ENCODE peak calls at places on chromosomes 1 and 21, in ten cellular contexts. Z is Peyer's patch, P is A673, G is stomach, E is IMR-90, Q is lower lobe of right lung, D is PC-3, F is SK-N-SH, U is adipocyte, J is HAP-1. O is an unnamed sample.

GRCh38 chr1:180311011-180311730 is 81.1 kb downstream of the LHX4 start:
- DNase-seq in Z (no peak), P (no peak), G (no peak), E (peak; percentile 80), Q (no peak), D (peak; percentile 72), F (no peak), U (no peak), J (no peak), O (no peak)

GRCh38 chr1:246689409-246689997 is 34.7 kb upstream of the SCCPDH start:
- DNase-seq in Z (peak; percentile 23), P (peak; percentile 86), G (peak; percentile 71), E (peak; percentile 66), Q (peak; percentile 72), D (peak; percentile 96), F (peak; percentile 88), U (peak; percentile 96), J (peak; percentile 78), O (no peak)

GRCh38 chr21:34989337-34990151 is 59.6 kb downstream of the RUNX1 start:
- DNase-seq in Z (no peak), P (no peak), G (no peak), E (no peak), Q (no peak), D (no peak), F (no peak), U (peak; percentile 59), J (no peak), O (no peak)

GRCh38 chr1:229158317-229159294 is 112.3 kb upstream of the RAB4A start:
- DNase-seq in Z (no peak), P (no peak), G (no peak), E (no peak), Q (peak; percentile 58), D (no peak), F (no peak), U (no peak), J (no peak), O (no peak)

GRCh38 chr1:203871114-203871875 is 9.9 kb downstream of the SNRPE start:
- DNase-seq in Z (no peak), P (peak; percentile 86), G (no peak), E (peak; percentile 80), Q (no peak), D (peak; percentile 88), F (peak; percentile 70), U (peak; percentile 89), J (peak; percentile 66), O (no peak)

GRCh38 chr1:235401251-235401650 is 34.0 kb downstream of the TBCE start:
- DNase-seq in Z (no peak), P (no peak), G (no peak), E (no peak), Q (no peak), D (no peak), F (peak; percentile 68), U (peak; percentile 51), J (no peak), O (no peak)

GRCh38 chr1:6347641-6348487 is 45.7 kb downstream of the ACOT7 start:
- DNase-seq in Z (peak; percentile 54), P (peak; percentile 56), G (peak; percentile 61), E (peak; percentile 19), Q (no peak), D (peak; percentile 63), F (peak; percentile 77), U (peak; percentile 32), J (peak; percentile 25), O (no peak)

GRCh38 chr1:21089711-21090110 is 87.0 kb downstream of the EIF4G3 start:
- DNase-seq in Z (no peak), P (peak; percentile 22), G (no peak), E (no peak), Q (no peak), D (no peak), F (no peak), U (no peak), J (no peak), O (no peak)

GRCh38 chr1:91217911-91218310 is 186.7 kb downstream of the HFM1 start:
- DNase-seq in Z (no peak), P (no peak), G (no peak), E (no peak), Q (no peak), D (no peak), F (no peak), U (no peak), J (no peak), O (no peak)

GRCh38 chr1:184810735-184811316 is 56.2 kb upstream of the EDEM3 start:
- DNase-seq in Z (no peak), P (no peak), G (peak; percentile 46), E (no peak), Q (no peak), D (no peak), F (no peak), U (no peak), J (no peak), O (no peak)

GRCh38 chr21:46189959-46190490 is 5.8 kb upstream of the SPATC1L start:
- DNase-seq in Z (peak; percentile 9), P (no peak), G (no peak), E (no peak), Q (no peak), D (no peak), F (no peak), U (no peak), J (no peak), O (no peak)

GRCh38 chr1:100440075-100440809 is 87.9 kb downstream of the CDC14A start:
- DNase-seq in Z (peak; percentile 51), P (no peak), G (peak; percentile 30), E (no peak), Q (no peak), D (no peak), F (peak; percentile 35), U (no peak), J (peak; percentile 64), O (no peak)

GRCh38 chr1:46622341-46622740 is 5.7 kb upstream of the MOB3C start:
- DNase-seq in Z (no peak), P (peak; percentile 76), G (peak; percentile 56), E (peak; percentile 28), Q (no peak), D (peak; percentile 64), F (no peak), U (peak; percentile 26), J (no peak), O (no peak)

GRCh38 chr21:9780441-9780937 is 740.9 kb upstream of the TPTE start:
- DNase-seq in Z (no peak), P (no peak), G (no peak), E (no peak), Q (no peak), D (no peak), F (no peak), U (no peak), J (no peak), O (no peak)

GRCh38 chr1:10724052-10724494 is 72.4 kb downstream of the CASZ1 start:
- DNase-seq in Z (no peak), P (no peak), G (peak; percentile 95), E (peak; percentile 26), Q (peak; percentile 87), D (peak; percentile 97), F (no peak), U (peak; percentile 43), J (no peak), O (no peak)

GRCh38 chr1:54009406-54009805 is 8.6 kb downstream of the LDLRAD1 start:
- DNase-seq in Z (no peak), P (no peak), G (no peak), E (no peak), Q (no peak), D (no peak), F (no peak), U (no peak), J (no peak), O (no peak)

GRCh38 chr1:200488375-200489165 is 78.7 kb upstream of the ZNF281 start:
- DNase-seq in Z (peak; percentile 26), P (peak; percentile 82), G (peak; percentile 51), E (peak; percentile 85), Q (no peak), D (peak; percentile 97), F (peak; percentile 73), U (peak; percentile 92), J (peak; percentile 83), O (no peak)

DNA sequence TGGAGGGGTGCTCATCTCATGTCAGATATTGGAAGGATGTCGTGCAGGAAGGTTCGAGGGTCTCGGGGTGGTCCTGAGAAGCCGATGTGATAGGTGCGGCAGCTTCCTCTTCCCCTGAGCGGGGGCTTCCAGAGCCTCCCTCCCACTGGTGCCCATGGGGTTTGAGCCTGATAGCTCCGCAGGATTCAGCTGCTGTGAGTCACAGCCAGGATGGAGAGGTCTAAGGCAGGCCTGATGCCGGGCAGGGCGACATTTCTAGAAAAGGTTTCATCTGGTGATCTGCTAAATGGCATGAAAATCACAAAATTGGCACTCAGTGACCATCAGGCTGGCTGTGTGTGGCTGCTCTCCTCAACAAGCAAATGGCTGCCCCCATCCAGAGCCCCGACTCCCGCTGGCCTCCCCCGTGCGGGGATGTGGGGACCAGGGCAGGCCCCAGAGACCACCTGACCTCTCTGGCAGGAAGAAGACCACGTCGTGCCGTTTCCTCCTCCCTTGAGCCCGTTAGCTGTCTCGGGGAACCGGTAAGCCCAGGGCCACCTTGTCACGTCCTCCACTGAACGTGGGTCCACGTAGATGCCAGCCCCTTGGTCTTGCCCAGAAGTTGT is 66.0 kb downstream of the SKI start:
- DNase-seq in Z (no peak), P (no peak), G (no peak), E (peak; percentile 35), Q (no peak), D (no peak), F (no peak), U (no peak), J (no peak), O (no peak)
- H3K4me1 ChIP-seq in Z (peaks cover 19% of the 10 kb centered on the region), P (peaks cover 54% of the 10 kb centered on the region), G (peaks cover 43% of the 10 kb centered on the region), E (peaks cover 52% of the 10 kb centered on the region), Q (peaks cover 93% of the 10 kb centered on the region), D (no peaks in the 10 kb centered on the region), F (peaks cover 50% of the 10 kb centered on the region), U (peaks cover 45% of the 10 kb centered on the region), J (no peaks in the 10 kb centered on the region), O (peaks cover 95% of the 10 kb centered on the region)

DNA sequence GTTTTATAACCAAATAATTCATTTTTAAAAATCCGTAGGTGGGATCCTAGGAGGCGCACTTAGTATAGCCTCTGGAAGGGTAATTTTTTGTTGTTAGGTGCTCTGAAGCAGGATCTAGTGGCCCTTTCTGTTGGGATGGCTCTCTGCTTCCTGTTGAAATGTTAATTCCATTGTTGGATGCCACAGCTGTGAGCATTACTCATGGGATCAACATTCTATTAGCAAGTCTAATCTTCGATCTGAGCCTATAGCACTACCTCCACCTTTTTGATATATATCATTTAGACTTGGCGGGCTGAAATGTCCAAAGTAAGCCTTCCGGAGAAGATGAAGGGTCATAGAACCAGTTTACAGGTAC is 1.3 kb downstream of the CXADR start:
- DNase-seq in Z (no peak), P (peak; percentile 43), G (no peak), E (no peak), Q (no peak), D (peak; percentile 49), F (no peak), U (no peak), J (peak; percentile 83), O (no peak)
- H3K4me3 ChIP-seq in Z (peak overlapping the region; percentile 83), P (peak overlapping the region; percentile 83), G (peak overlapping the region; percentile 73), E (no peak overlapping the region), Q (peak overlapping the region; percentile 66), D (peak overlapping the region; percentile 75), F (no peak overlapping the region), U (peak overlapping the region; percentile 80), J (peak overlapping the region; percentile 63), O (peak overlapping the region; percentile 82)

GRCh38 chr1:165222580-165222979 is 133.9 kb downstream of the LMX1A start:
- DNase-seq in Z (no peak), P (no peak), G (no peak), E (no peak), Q (no peak), D (no peak), F (no peak), U (no peak), J (no peak), O (no peak)
- H3K27me3 ChIP-seq in Z (no peaks in the 10 kb centered on the region), P (peaks cover 4% of the 10 kb centered on the region), G (no peaks in the 10 kb centered on the region), E (no peaks in the 10 kb centered on the region), Q (no peaks in the 10 kb centered on the region), D (peaks cover 14% of the 10 kb centered on the region), F (no peaks in the 10 kb centered on the region), U (peaks cover 6% of the 10 kb centered on the region), J (peaks cover 2% of the 10 kb centered on the region), O (no peaks in the 10 kb centered on the region)

GRCh38 chr1:51666463-51666862 is 49.6 kb downstream of the OSBPL9 start:
- DNase-seq in Z (no peak), P (no peak), G (no peak), E (peak; percentile 69), Q (no peak), D (no peak), F (no peak), U (no peak), J (no peak), O (peak; percentile 17)
- H3K4me1 ChIP-seq in Z (no peaks in the 10 kb centered on the region), P (peaks cover 3% of the 10 kb centered on the region), G (peaks cover 24% of the 10 kb centered on the region), E (peaks cover 18% of the 10 kb centered on the region), Q (peaks cover 31% of the 10 kb centered on the region), D (peaks cover 7% of the 10 kb centered on the region), F (peaks cover 5% of the 10 kb centered on the region), U (peaks cover 50% of the 10 kb centered on the region), J (no peaks in the 10 kb centered on the region), O (peaks cover 95% of the 10 kb centered on the region)